ENCODE peak calls at places on chromosomes 5 and 9, in seven cellular contexts. M, B, Q, X, C, F and P are unnamed samples.

GRCh38 chr5:2223303-2223702 is 340.6 kb upstream of the IRX4 start:
- DNase-seq in F (no peak), B (no peak), M (no peak), Q (no peak), C (no peak), X (peak), P (no peak)

GRCh38 chr5:159515909-159516415 is 185.7 kb upstream of the IL12B start:
- DNase-seq in F (peak), M (no peak), Q (peak), X (peak), C (no peak), B (peak), P (peak)

GRCh38 chr5:108472237-108472636 is 90.3 kb upstream of the FBXL17 start:
- DNase-seq in X (no peak), B (no peak), F (no peak), M (no peak), C (no peak), Q (no peak), P (no peak)

GRCh38 chr5:90529939-90530677 is 724 bp upstream of the LYSMD3 start:
- DNase-seq in X (peak), F (peak), Q (peak), M (peak), C (peak), B (peak), P (peak)

GRCh38 chr5:151703227-151703626 is 16.5 kb upstream of the SPARC start:
- DNase-seq in Q (no peak), C (no peak), M (no peak), X (no peak), F (no peak), B (no peak), P (no peak)

GRCh38 chr9:92887880-92888338 is 10.1 kb upstream of the ZNF484 start:
- DNase-seq in X (no peak), B (no peak), C (no peak), M (no peak), Q (no peak), F (peak), P (no peak)

GRCh38 chr5:72281764-72282499 is 38.1 kb downstream of the MRPS27 start:
- DNase-seq in B (peak), X (peak), F (no peak), M (no peak), Q (no peak), C (peak), P (no peak)

GRCh38 chr9:129580211-129580915 is 40.5 kb downstream of the C9orf50 start:
- DNase-seq in F (peak), M (no peak), Q (no peak), X (no peak), B (no peak), C (no peak), P (no peak)

GRCh38 chr9:72540348-72540873 is 19.0 kb downstream of the TMC1 start:
- DNase-seq in C (peak), M (no peak), Q (no peak), F (no peak), X (no peak), B (no peak), P (no peak)

GRCh38 chr9:98897745-98898144 is 46.0 kb upstream of the COL15A1 start:
- DNase-seq in C (no peak), B (peak), M (no peak), F (no peak), Q (no peak), X (no peak), P (no peak)

GRCh38 chr5:125612356-125613149 is 810.7 kb upstream of the GRAMD2B start:
- DNase-seq in B (no peak), F (no peak), X (peak), M (peak), Q (peak), C (no peak), P (no peak)

GRCh38 chr9:99296375-99296951 is 74.4 kb downstream of the SEC61B start:
- DNase-seq in X (no peak), M (peak), B (no peak), C (no peak), Q (peak), F (peak), P (peak)

GRCh38 chr9:20620658-20621552 is 1.4 kb downstream of the MLLT3 start:
- DNase-seq in B (peak), Q (peak), C (no peak), X (no peak), M (peak), F (peak), P (peak)

GRCh38 chr9:94743035-94743954 is 16.8 kb downstream of the AOPEP start:
- DNase-seq in X (no peak), M (peak), F (no peak), Q (no peak), B (peak), C (no peak), P (no peak)

GRCh38 chr5:20446121-20446520 is 458.1 kb upstream of the CDH18 start:
- DNase-seq in X (no peak), C (no peak), B (no peak), F (no peak), Q (no peak), M (no peak), P (no peak)

GRCh38 chr9:109010676-109011655 is 2.3 kb downstream of the CTNNAL1 start:
- DNase-seq in Q (no peak), B (peak), M (no peak), C (no peak), F (peak), X (peak), P (no peak)

GRCh38 chr9:94812343-94812742 is 85.8 kb downstream of the AOPEP start:
- DNase-seq in F (no peak), B (peak), Q (no peak), C (no peak), X (no peak), M (no peak), P (no peak)

GRCh38 chr5:95966005-95966404 is 4.4 kb upstream of the ELL2 start:
- DNase-seq in Q (no peak), X (no peak), C (no peak), M (no peak), B (no peak), F (no peak), P (no peak)

GRCh38 chr5:35815089-35815936 is 41.4 kb upstream of the IL7R start:
- DNase-seq in Q (peak), F (peak), C (no peak), M (no peak), X (peak), B (peak), P (peak)

GRCh38 chr5:162230348-162230747 is 162.8 kb downstream of the GABRG2 start:
- DNase-seq in Q (no peak), X (no peak), B (no peak), M (no peak), F (no peak), C (no peak), P (no peak)

GRCh38 chr9:109418827-109419226 is 79.3 kb downstream of the PTPN3 start:
- DNase-seq in Q (no peak), X (no peak), F (no peak), B (no peak), M (no peak), C (no peak), P (no peak)

GRCh38 chr9:125785187-125785840 is 38.1 kb downstream of the PBX3 start:
- DNase-seq in F (peak), C (no peak), M (no peak), X (peak), B (peak), Q (no peak), P (no peak)

GRCh38 chr5:74767579-74767913 is 497 bp downstream of the NSA2 start:
- DNase-seq in B (peak), C (no peak), Q (no peak), M (no peak), F (peak), X (peak), P (no peak)